ENCODE peak calls at places on chromosome 20, in six cellular contexts. N is A549, T is IMR-90, O is Peyer's patch, V is esophagus muscularis mucosa, F is tibial nerve. A is an unnamed sample.

GRCh38 chr20:19108181-19108580 is 104.3 kb upstream of the SLC24A3 start:
- DNase-seq in N (no peak), O (no peak), F (no peak), T (no peak), V (peak; percentile 90), A (no peak)

GRCh38 chr20:53597521-53598120 is 4.0 kb upstream of the ZNF217 start:
- DNase-seq in V (no peak), T (no peak), N (no peak), O (no peak), F (no peak), A (no peak)

GRCh38 chr20:24060851-24061590 is 72.4 kb upstream of the GGTLC1 start:
- DNase-seq in F (no peak), O (no peak), V (peak; percentile 91), T (no peak), N (no peak), A (no peak)

GRCh38 chr20:22667198-22667597 is 82.8 kb upstream of the FOXA2 start:
- DNase-seq in V (peak; percentile 10), T (no peak), O (no peak), N (no peak), F (no peak), A (no peak)

GRCh38 chr20:63626424-63627128 is at the start of gene GMEB2:
- DNase-seq in F (peak; percentile 54), T (no peak), N (peak; percentile 67), V (peak; percentile 94), O (peak; percentile 92), A (peak; percentile 94)

GRCh38 chr20:20887593-20888272 is 175.3 kb upstream of the RALGAPA2 start:
- DNase-seq in T (no peak), N (no peak), V (no peak), F (no peak), O (no peak), A (no peak)

GRCh38 chr20:17457064-17457463 is 74.1 kb downstream of the BFSP1 start:
- DNase-seq in N (no peak), F (no peak), O (no peak), V (no peak), T (no peak), A (no peak)

GRCh38 chr20:19890358-19891117 is 126.6 kb upstream of the NAA20 start:
- DNase-seq in V (no peak), T (no peak), O (no peak), F (no peak), N (no peak), A (no peak)

GRCh38 chr20:57666834-57667157 is 43.0 kb downstream of the PMEPA1 start:
- DNase-seq in N (no peak), V (no peak), O (no peak), T (no peak), F (no peak), A (no peak)

GRCh38 chr20:47354388-47354709 is 2.1 kb downstream of the ZMYND8 start:
- DNase-seq in T (no peak), F (no peak), N (no peak), V (no peak), O (no peak), A (no peak)

GRCh38 chr20:47113362-47114118 is 218.9 kb downstream of the EYA2 start:
- DNase-seq in O (no peak), T (peak; percentile 76), F (no peak), N (no peak), V (no peak), A (no peak)

GRCh38 chr20:61317966-61318520 is 66.0 kb downstream of the CDH4 start:
- DNase-seq in O (no peak), V (no peak), T (no peak), N (no peak), F (no peak), A (no peak)

GRCh38 chr20:25584905-25585704 is at the start of gene NINL:
- DNase-seq in N (peak; percentile 83), T (peak; percentile 48), V (no peak), O (peak; percentile 80), F (no peak), A (peak; percentile 87)

GRCh38 chr20:57735831-57736737 is 26.3 kb upstream of the PMEPA1 start:
- DNase-seq in F (no peak), O (no peak), T (no peak), N (no peak), V (no peak), A (no peak)

GRCh38 chr20:21609221-21609620 is 95.4 kb upstream of the NKX2-2 start:
- DNase-seq in N (no peak), O (no peak), F (no peak), T (no peak), V (no peak), A (no peak)

GRCh38 chr20:32439132-32439829 is 81.2 kb downstream of the ASXL1 start:
- DNase-seq in T (peak; percentile 92), F (no peak), O (no peak), V (no peak), N (no peak), A (peak; percentile 12)

GRCh38 chr20:32436968-32437367 is 78.8 kb downstream of the ASXL1 start:
- DNase-seq in N (no peak), T (no peak), V (no peak), F (no peak), O (no peak), A (no peak)

GRCh38 chr20:32438331-32438858 is 80.3 kb downstream of the ASXL1 start:
- DNase-seq in F (no peak), V (no peak), O (no peak), N (no peak), T (no peak), A (peak; percentile 66)

GRCh38 chr20:32436142-32436861 is 78.2 kb downstream of the ASXL1 start:
- DNase-seq in T (no peak), F (no peak), V (no peak), N (no peak), O (no peak), A (peak; percentile 56)

DNA sequence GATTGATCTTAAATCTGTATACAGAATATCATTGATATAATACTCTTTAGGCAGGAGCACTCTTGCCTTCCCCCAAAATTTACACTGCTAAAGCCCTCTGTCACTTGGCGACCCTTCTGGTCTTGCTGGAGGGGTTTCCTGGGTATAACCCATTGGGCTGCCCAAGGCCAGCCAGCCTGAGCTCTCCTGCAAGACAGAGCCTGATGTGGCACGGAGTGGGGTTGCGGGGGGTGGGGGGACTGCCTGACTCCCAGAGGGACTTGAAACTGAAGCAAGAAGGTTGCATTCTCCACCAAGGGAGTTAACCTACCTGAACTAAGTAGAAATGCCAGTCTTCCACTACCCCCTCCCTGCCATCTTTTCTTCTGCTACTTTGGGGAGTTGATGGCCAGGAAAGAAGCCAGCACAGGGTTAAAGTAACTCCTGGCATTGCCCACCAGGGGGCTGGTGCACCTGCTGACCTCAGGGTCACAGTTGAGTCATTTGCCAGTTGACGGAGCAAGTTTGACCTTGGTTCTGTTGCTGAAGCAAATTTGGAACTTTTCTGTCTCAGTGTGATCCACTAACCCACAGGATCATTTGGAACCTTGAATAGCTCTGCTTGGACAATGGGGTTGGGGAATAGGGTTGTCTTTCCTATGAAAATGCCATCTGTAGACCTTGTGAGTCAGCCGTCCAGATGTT is 79.4 kb downstream of the ASXL1 start:
- DNase-seq in T (no peak), N (peak; percentile 38), F (no peak), O (no peak), V (no peak), A (no peak)
- TF ChIP-seq CTCF in T (peak; percentile 18), N (no peak), F (no peak), O (no peak), V (no peak), A (no peak)

DNA sequence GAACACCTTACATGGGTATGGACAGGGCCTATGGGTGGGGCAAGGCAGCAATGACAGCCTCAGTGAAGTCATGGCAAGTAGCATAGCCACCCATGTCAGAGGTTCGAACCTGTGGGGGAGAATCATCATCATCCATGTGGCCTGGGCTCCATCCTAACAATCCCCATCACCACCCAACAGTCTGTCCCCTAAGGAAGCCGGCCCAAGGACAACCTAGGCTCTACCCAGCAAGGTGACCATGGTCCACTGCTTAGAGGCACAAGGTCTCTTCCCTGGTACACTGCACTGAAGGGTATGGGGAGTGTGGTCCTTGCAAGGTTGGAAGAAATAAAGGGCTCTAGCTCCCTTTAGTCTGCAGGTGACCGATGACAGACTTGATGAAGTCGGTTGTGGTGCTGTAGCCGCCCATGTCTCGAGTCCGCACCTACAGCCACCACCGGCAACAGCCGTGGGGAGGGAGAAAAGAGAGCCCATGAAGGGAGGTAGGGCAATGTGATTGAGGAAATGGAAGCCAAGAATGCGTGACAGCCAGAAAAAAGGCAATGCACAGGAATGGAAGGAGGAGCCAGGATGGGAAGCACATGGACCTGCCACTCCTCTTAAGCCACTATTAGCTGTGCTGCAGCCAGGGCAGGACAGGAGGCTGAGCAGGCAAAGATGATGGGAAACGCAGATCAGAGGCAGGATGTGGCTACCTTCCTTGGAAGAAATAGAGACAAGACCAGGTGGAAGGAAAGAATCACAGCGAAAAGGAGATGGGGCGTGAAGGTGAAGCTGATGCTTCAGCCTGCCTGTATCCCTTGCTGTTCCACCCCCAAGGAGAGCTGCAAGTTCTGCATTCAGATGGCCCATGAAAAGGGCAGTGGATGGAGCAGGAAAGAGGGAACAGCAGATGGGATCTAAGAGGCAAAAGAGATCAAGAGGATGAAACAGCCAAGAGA is 5.3 kb downstream of the IDH3B start:
- DNase-seq in T (no peak), V (no peak), O (no peak), N (peak; percentile 52), F (no peak), A (no peak)
- TF ChIP-seq POLR2A in T (no peak), V (no peak), O (no peak), N (no peak), F (no peak), A (no peak)

GRCh38 chr20:35988910-35989463 is 20.6 kb downstream of the CNBD2 start:
- DNase-seq in O (no peak), F (no peak), T (no peak), V (no peak), N (no peak), A (no peak)
- TF ChIP-seq CTCF in O (no peak), F (no peak), T (no peak), V (no peak), N (no peak), A (no peak)

GRCh38 chr20:38454556-38455473 is 17.8 kb upstream of the RALGAPB start:
- DNase-seq in N (no peak), F (no peak), O (no peak), T (no peak), V (no peak), A (peak; percentile 72)

GRCh38 chr20:38449046-38449445 is 13.9 kb upstream of the SNHG17 start:
- DNase-seq in O (no peak), V (no peak), F (no peak), T (no peak), N (no peak), A (no peak)

GRCh38 chr20:38453941-38454340 is 18.7 kb upstream of the RALGAPB start:
- DNase-seq in T (no peak), V (no peak), O (no peak), N (no peak), F (no peak), A (peak; percentile 9)

GRCh38 chr20:38450412-38450975 is 15.4 kb upstream of the SNHG17 start:
- DNase-seq in V (no peak), F (no peak), O (no peak), T (peak; percentile 49), N (no peak), A (no peak)

DNA sequence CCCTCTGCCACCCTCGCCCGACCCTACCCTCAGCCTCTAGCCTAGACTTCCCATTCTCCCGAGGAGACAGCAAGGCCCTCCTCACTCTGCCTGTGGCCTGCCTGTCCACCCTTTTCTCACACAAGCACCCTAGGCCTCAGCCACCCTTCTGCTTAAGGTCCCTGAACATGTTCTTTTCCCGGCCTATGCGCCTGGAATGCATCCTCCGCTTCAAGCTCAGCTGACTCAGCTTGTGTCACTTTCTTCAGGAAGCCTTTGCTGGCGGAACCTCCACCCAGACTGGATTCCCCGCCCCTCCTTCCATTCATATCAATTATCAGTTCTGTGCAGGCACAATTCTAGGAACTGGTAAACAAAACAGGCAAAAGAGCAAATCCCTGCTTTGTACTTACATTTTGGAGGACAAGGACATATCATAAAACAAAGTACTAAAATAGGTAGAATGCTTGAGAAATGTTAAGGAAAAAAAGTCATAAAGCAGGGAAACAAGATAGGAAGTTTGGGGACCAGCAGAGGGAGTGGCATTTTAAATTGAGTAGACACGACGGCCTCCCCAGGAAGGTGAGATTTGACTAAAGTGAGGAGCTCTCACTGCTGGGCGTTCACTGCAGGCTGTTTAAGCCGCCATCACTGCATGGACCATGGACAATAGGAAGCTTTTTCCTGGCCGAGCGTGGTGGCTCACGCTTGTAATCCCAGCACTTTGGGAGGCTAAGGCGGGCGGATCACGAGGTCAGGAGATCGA is 17.9 kb upstream of the SNHG17 start:
- DNase-seq in N (no peak), T (peak; percentile 74), F (no peak), V (no peak), O (no peak), A (no peak)
- TF ChIP-seq POLR2A in N (no peak), T (no peak), F (no peak), V (no peak), O (no peak), A (no peak)